ENCODE peak calls at places on chromosomes 13 and 19, in seven cellular contexts. Y is HepG2, F is SK-N-SH, L is H1, U is GM12878, C is K562, S is HCT116. H is an unnamed sample.

GRCh38 chr13:44243198-44243852 is 130.3 kb upstream of the SERP2 start:
- DNase-seq in Y (peak), F (peak), L (peak), U (no peak), C (peak), S (peak), H (peak)

GRCh38 chr19:17385878-17386611 is 8.0 kb downstream of the CCDC194 start:
- DNase-seq in Y (peak), F (peak), L (peak), U (no peak), C (peak), S (no peak), H (peak)

GRCh38 chr19:42512130-42512636 is 16.1 kb downstream of the CEACAM1 start:
- DNase-seq in Y (no peak), F (no peak), L (peak), U (no peak), C (no peak), S (no peak), H (no peak)

GRCh38 chr19:3304871-3305423 is 61.4 kb upstream of the NFIC start:
- DNase-seq in Y (peak), F (peak), L (peak), U (peak), C (peak), S (peak), H (no peak)

GRCh38 chr13:41461527-41462124 is 4.3 kb downstream of the RGCC start:
- DNase-seq in Y (no peak), F (no peak), L (no peak), U (no peak), C (no peak), S (no peak), H (no peak)

GRCh38 chr13:104592127-104592526 is 1525.9 kb upstream of the SLC10A2 start:
- DNase-seq in Y (no peak), F (no peak), L (no peak), U (no peak), C (no peak), S (peak), H (no peak)

GRCh38 chr19:4374451-4375163 is 25.7 kb downstream of the SH3GL1 start:
- DNase-seq in Y (peak), F (no peak), L (no peak), U (no peak), C (peak), S (peak), H (no peak)

GRCh38 chr13:109869312-109870237 is 83.2 kb upstream of the IRS2 start:
- DNase-seq in Y (no peak), F (peak), L (no peak), U (no peak), C (no peak), S (no peak), H (peak)

GRCh38 chr19:6528544-6529121 is 2.2 kb upstream of the TNFSF9 start:
- DNase-seq in Y (peak), F (no peak), L (no peak), U (no peak), C (no peak), S (no peak), H (no peak)

GRCh38 chr19:51783373-51783772 is 11.6 kb upstream of the FPR3 start:
- DNase-seq in Y (peak), F (no peak), L (no peak), U (no peak), C (no peak), S (peak), H (no peak)

GRCh38 chr19:42028304-42029216 is 34.5 kb upstream of the ATP1A3 start:
- DNase-seq in Y (no peak), F (peak), L (peak), U (no peak), C (peak), S (peak), H (no peak)

GRCh38 chr13:114161644-114162532 is 17.2 kb upstream of the CFAP97D2 start:
- DNase-seq in Y (peak), F (no peak), L (no peak), U (no peak), C (no peak), S (no peak), H (peak)

GRCh38 chr19:43711751-43712355 is 4.0 kb upstream of the IRGC start:
- DNase-seq in Y (no peak), F (no peak), L (no peak), U (no peak), C (no peak), S (no peak), H (no peak)

GRCh38 chr13:110885966-110886365 is 28.9 kb downstream of the ANKRD10 start:
- DNase-seq in Y (no peak), F (no peak), L (peak), U (no peak), C (no peak), S (no peak), H (no peak)

GRCh38 chr19:49497047-49497789 is 984 bp downstream of the RPS11 start:
- DNase-seq in Y (no peak), F (peak), L (no peak), U (no peak), C (peak), S (no peak), H (no peak)

GRCh38 chr13:92379371-92379770 is 847.2 kb upstream of the GPC6 start:
- DNase-seq in Y (no peak), F (no peak), L (no peak), U (no peak), C (no peak), S (no peak), H (no peak)

GRCh38 chr19:49896863-49897621 is at the start of gene IL4I1:
- DNase-seq in Y (no peak), F (no peak), L (no peak), U (peak), C (no peak), S (no peak), H (no peak)

GRCh38 chr19:50794074-50794777 is 4.0 kb downstream of the ACP4 start:
- DNase-seq in Y (no peak), F (peak), L (peak), U (no peak), C (peak), S (no peak), H (peak)

GRCh38 chr13:99353836-99354235 is 46.6 kb upstream of the GPR183 start:
- DNase-seq in Y (no peak), F (no peak), L (peak), U (no peak), C (no peak), S (no peak), H (no peak)

GRCh38 chr13:113845723-113846638 is 17.9 kb downstream of the GAS6 start:
- DNase-seq in Y (no peak), F (no peak), L (no peak), U (no peak), C (no peak), S (no peak), H (no peak)

GRCh38 chr19:33828266-33829075 is 31.8 kb downstream of the KCTD15 start:
- DNase-seq in Y (no peak), F (no peak), L (no peak), U (no peak), C (no peak), S (no peak), H (no peak)

GRCh38 chr19:3565177-3565576 is 7.6 kb upstream of the HMG20B start:
- DNase-seq in Y (peak), F (no peak), L (no peak), U (no peak), C (no peak), S (peak), H (no peak)

GRCh38 chr13:29474991-29475390 is 120.5 kb downstream of the SLC7A1 start:
- DNase-seq in Y (no peak), F (no peak), L (no peak), U (no peak), C (no peak), S (no peak), H (no peak)

GRCh38 chr19:39590265-39590664 is 12.1 kb upstream of the LGALS13 start:
- DNase-seq in Y (no peak), F (no peak), L (peak), U (no peak), C (no peak), S (no peak), H (no peak)
- TF ChIP-seq JUND in Y (no peak), F (no peak), L (no peak), U (no peak), C (no peak), S (no peak), H (no peak)

GRCh38 chr13:20702530-20702929 is 969 bp upstream of the IL17D start:
- DNase-seq in Y (no peak), F (no peak), L (no peak), U (no peak), C (no peak), S (no peak), H (no peak)
- TF ChIP-seq JUND in Y (no peak), F (no peak), L (no peak), U (no peak), C (no peak), S (no peak), H (no peak)

GRCh38 chr13:112616586-112617381 is 28.8 kb upstream of the TUBGCP3 start:
- DNase-seq in Y (peak), F (peak), L (peak), U (no peak), C (peak), S (peak), H (peak)
- TF ChIP-seq JUND in Y (no peak), F (no peak), L (no peak), U (no peak), C (no peak), S (no peak), H (no peak)

GRCh38 chr13:93755341-93755740 is 528.7 kb downstream of the GPC6 start:
- DNase-seq in Y (no peak), F (no peak), L (no peak), U (no peak), C (no peak), S (no peak), H (no peak)

GRCh38 chr13:93753639-93754038 is 527.0 kb downstream of the GPC6 start:
- DNase-seq in Y (no peak), F (no peak), L (no peak), U (no peak), C (no peak), S (no peak), H (no peak)

GRCh38 chr13:93752506-93752905 is 525.9 kb downstream of the GPC6 start:
- DNase-seq in Y (no peak), F (peak), L (no peak), U (no peak), C (no peak), S (no peak), H (no peak)

GRCh38 chr13:93746589-93746988 is 520.0 kb downstream of the GPC6 start:
- DNase-seq in Y (peak), F (no peak), L (no peak), U (no peak), C (no peak), S (no peak), H (no peak)

GRCh38 chr13:93751117-93751516 is 524.5 kb downstream of the GPC6 start:
- DNase-seq in Y (no peak), F (no peak), L (no peak), U (no peak), C (no peak), S (no peak), H (no peak)
- TF ChIP-seq JUND in Y (no peak), F (no peak), L (no peak), U (no peak), C (no peak), S (no peak), H (no peak)